ENCODE peak calls at places on chromosomes 1 and 21, in seven cellular contexts. J is Panc1, I is brain microvascular endothelial cell, A is fibroblast of lung, T is ascending aorta, G is heart left ventricle, F is K562. O is an unnamed sample.

GRCh38 chr1:190029441-190029840 is 448.2 kb downstream of the BRINP3 start:
- DNase-seq in J (no peak), I (no peak), A (no peak), T (no peak), G (no peak), F (no peak), O (no peak)

GRCh38 chr1:10075732-10076131 is 43.0 kb downstream of the UBE4B start:
- DNase-seq in J (no peak), I (no peak), A (no peak), T (no peak), G (no peak), F (no peak), O (no peak)

GRCh38 chr1:215517441-215517891 is 49.6 kb upstream of the KCTD3 start:
- DNase-seq in J (no peak), I (peak), A (peak), T (no peak), G (no peak), F (no peak), O (no peak)

GRCh38 chr1:1593834-1594601 is 5.9 kb downstream of the FNDC10 start:
- DNase-seq in J (no peak), I (no peak), A (no peak), T (no peak), G (no peak), F (no peak), O (no peak)

GRCh38 chr1:119298687-119299086 is 69.9 kb upstream of the HAO2 start:
- DNase-seq in J (no peak), I (peak), A (peak), T (no peak), G (no peak), F (no peak), O (no peak)

GRCh38 chr1:203797948-203798347 is 2.5 kb downstream of the ZBED6 start:
- DNase-seq in J (no peak), I (no peak), A (no peak), T (no peak), G (no peak), F (peak), O (no peak)

GRCh38 chr1:109149874-109150601 is 36.1 kb downstream of the ELAPOR1 start:
- DNase-seq in J (no peak), I (no peak), A (no peak), T (no peak), G (no peak), F (no peak), O (no peak)

GRCh38 chr1:98316286-98316685 is 345.2 kb upstream of the SNX7 start:
- DNase-seq in J (no peak), I (peak), A (peak), T (no peak), G (no peak), F (no peak), O (no peak)

GRCh38 chr1:40930174-40930573 is 49.3 kb upstream of the CTPS1 start:
- DNase-seq in J (no peak), I (no peak), A (no peak), T (no peak), G (no peak), F (no peak), O (no peak)

GRCh38 chr1:223500560-223501425 is 107.6 kb downstream of the CCDC185 start:
- DNase-seq in J (no peak), I (peak), A (peak), T (peak), G (no peak), F (no peak), O (no peak)

GRCh38 chr1:41920658-41921057 is 1.9 kb upstream of the HIVEP3 start:
- DNase-seq in J (no peak), I (peak), A (peak), T (no peak), G (no peak), F (no peak), O (no peak)

GRCh38 chr1:172559811-172560210 is 26.9 kb downstream of the SUCO start:
- DNase-seq in J (no peak), I (no peak), A (no peak), T (no peak), G (no peak), F (no peak), O (no peak)

GRCh38 chr21:44485254-44485793 is 30.0 kb downstream of the LRRC3 start:
- DNase-seq in J (peak), I (no peak), A (peak), T (no peak), G (no peak), F (peak), O (peak)

GRCh38 chr1:243596441-243597183 is 253.4 kb downstream of the AKT3 start:
- DNase-seq in J (no peak), I (peak), A (peak), T (no peak), G (no peak), F (no peak), O (no peak)

GRCh38 chr1:192639607-192640368 is 3.8 kb downstream of the RGS13 start:
- DNase-seq in J (no peak), I (peak), A (no peak), T (no peak), G (no peak), F (no peak), O (no peak)

GRCh38 chr1:70353641-70354331 is 736 bp downstream of the ANKRD13C start:
- DNase-seq in J (no peak), I (peak), A (peak), T (no peak), G (no peak), F (peak), O (no peak)

GRCh38 chr1:203351037-203351625 is at the start of gene FMOD:
- DNase-seq in J (no peak), I (no peak), A (peak), T (no peak), G (no peak), F (peak), O (no peak)

GRCh38 chr1:39047374-39048229 is 21.5 kb downstream of the NDUFS5 start:
- DNase-seq in J (no peak), I (peak), A (peak), T (no peak), G (peak), F (peak), O (no peak)

GRCh38 chr1:6800728-6801127 is 15.5 kb downstream of the CAMTA1 start:
- DNase-seq in J (no peak), I (no peak), A (peak), T (no peak), G (no peak), F (no peak), O (no peak)

GRCh38 chr1:85404393-85404792 is 60.6 kb downstream of the DDAH1 start:
- DNase-seq in J (no peak), I (no peak), A (no peak), T (no peak), G (no peak), F (no peak), O (no peak)

GRCh38 chr1:169921080-169921479 is 27.4 kb upstream of the SCYL3 start:
- DNase-seq in J (no peak), I (no peak), A (no peak), T (no peak), G (no peak), F (no peak), O (no peak)

GRCh38 chr1:225691377-225691776 is 38.5 kb upstream of the ENAH start:
- DNase-seq in J (no peak), I (peak), A (no peak), T (no peak), G (no peak), F (no peak), O (no peak)

GRCh38 chr1:18962121-18962721 is 5.7 kb upstream of the IFFO2 start:
- DNase-seq in J (no peak), I (no peak), A (no peak), T (no peak), G (no peak), F (no peak), O (no peak)

GRCh38 chr1:116334015-116334547 is 39.0 kb upstream of the ATP1A1 start:
- DNase-seq in J (no peak), I (peak), A (peak), T (no peak), G (peak), F (no peak), O (no peak)

GRCh38 chr1:68217060-68217554 is 15.2 kb downstream of the WLS start:
- DNase-seq in J (no peak), I (no peak), A (no peak), T (no peak), G (no peak), F (no peak), O (no peak)

GRCh38 chr1:39632491-39633417 is 6.7 kb downstream of the HEYL start:
- DNase-seq in J (no peak), I (peak), A (peak), T (no peak), G (peak), F (peak), O (no peak)

GRCh38 chr1:211788626-211789025 is 41.9 kb downstream of the LPGAT1 start:
- DNase-seq in J (no peak), I (no peak), A (peak), T (no peak), G (no peak), F (no peak), O (no peak)

GRCh38 chr21:34835526-34835925 is 166.7 kb downstream of the CLIC6 start:
- DNase-seq in J (no peak), I (no peak), A (peak), T (no peak), G (no peak), F (no peak), O (no peak)

GRCh38 chr21:41226853-41227252 is 58.9 kb downstream of the BACE2 start:
- DNase-seq in J (no peak), I (no peak), A (no peak), T (no peak), G (no peak), F (no peak), O (no peak)
- H3K4me3 ChIP-seq in J (no peak), I (no peak), A (no peak), T (no peak), G (no peak), F (no peak), O (no peak)

GRCh38 chr1:15329481-15329815 is 80.2 kb upstream of the EFHD2 start:
- DNase-seq in J (no peak), I (no peak), A (no peak), T (no peak), G (no peak), F (no peak), O (no peak)
- H3K27ac ChIP-seq in J (no peak), I (no peak), A (no peak), T (no peak), G (peak), F (no peak), O (peak)

DNA sequence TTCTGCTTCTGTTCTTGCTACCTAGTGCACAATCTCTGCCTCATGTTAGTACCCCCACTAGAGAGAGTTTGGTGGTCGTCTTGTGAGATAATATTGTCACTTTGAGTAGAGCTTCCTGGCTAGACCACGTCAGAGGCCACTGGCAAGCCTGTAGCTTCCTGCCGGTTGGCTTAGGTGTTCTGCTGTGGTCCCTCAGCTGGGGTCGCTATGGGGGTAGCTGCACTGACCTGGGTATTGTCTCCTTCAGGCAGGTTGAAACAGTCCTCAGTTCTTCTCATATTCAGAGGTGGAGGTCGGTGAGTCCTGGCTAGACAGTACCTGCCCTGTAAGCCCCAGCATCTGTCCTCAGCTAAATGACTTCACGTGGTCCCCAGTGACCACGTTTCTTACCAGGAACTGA is 86.2 kb downstream of the C1orf94 start:
- DNase-seq in J (no peak), I (no peak), A (no peak), T (no peak), G (no peak), F (no peak), O (no peak)
- H3K4me3 ChIP-seq in J (no peak), I (no peak), A (no peak), T (no peak), G (no peak), F (no peak), O (no peak)

DNA sequence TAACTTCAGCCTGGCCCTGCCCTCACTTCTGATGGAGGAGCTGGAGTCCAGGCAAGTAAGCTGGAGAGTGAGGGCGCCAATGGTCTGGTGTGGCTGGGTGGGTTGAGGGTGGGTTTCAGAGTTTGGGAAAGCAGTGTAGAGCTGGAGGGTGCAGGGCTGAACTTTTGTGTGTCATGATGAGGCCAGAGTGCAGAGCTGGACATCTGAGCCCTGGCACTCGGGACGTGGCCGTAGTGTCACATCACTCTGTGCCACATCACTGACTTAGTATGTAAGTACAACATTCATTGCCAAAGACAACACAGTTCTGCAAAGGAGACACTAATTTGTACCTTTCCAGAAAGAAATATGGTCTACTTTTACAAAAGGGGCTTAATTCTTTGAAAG is 15.8 kb downstream of the SPATA46 start:
- DNase-seq in J (no peak), I (no peak), A (no peak), T (no peak), G (no peak), F (no peak), O (no peak)
- H3K27ac ChIP-seq in J (no peak), I (no peak), A (no peak), T (no peak), G (no peak), F (no peak), O (no peak)

GRCh38 chr1:14228677-14229076 is 369.8 kb upstream of the KAZN start:
- DNase-seq in J (no peak), I (no peak), A (no peak), T (no peak), G (no peak), F (no peak), O (no peak)
- H3K4me3 ChIP-seq in J (no peak), I (no peak), A (no peak), T (no peak), G (no peak), F (no peak), O (no peak)

DNA sequence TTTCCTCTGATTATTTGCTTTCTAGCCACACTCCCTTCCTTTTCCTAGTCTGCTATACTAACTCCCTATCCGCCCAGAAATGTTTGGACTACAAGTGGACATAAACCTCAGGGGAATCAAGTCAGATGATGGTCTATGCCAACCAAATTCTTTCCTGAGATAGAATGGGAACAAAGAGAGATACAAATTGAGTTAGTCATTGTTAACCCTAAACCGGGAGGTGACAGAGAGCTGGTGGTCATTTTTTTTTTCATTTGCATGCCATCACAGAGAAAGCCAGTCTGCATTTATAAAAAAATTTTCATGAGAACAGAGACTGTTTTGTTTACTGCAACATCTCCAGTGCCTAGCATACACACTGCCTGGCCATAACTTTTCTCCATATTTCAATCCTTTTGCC is 35.0 kb downstream of the MYSM1 start:
- DNase-seq in J (no peak), I (no peak), A (no peak), T (no peak), G (no peak), F (no peak), O (no peak)
- H3K27ac ChIP-seq in J (no peak), I (no peak), A (no peak), T (no peak), G (peak), F (no peak), O (no peak)

DNA sequence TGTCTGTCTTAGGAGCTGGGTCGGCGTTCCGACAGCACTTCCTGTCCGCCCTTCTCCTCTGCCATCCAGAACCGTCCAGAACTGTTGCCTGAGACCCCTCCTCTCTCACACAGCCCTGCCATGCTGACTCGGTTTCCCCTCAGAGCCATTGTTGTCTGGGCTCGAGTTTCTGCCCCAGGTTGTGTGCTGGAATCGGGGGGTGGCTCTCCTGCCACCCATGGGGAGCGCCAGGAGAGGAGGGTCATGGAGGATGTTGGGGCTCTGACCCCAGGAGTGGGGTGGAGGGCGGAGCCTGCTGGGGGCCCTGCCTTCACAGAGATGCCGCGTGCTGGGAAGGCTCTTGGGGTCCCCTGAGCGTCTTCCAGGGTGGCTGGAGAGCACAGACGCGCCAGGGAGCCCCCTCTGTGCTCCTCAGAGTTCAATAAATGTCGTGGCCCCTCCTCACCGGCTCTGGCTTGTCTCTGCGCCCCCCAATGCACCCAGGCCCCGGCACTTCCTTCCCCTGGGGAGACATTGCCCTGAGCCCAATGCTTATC is 39.5 kb upstream of the COL6A1 start:
- DNase-seq in J (no peak), I (no peak), A (no peak), T (no peak), G (peak), F (no peak), O (no peak)
- H3K4me3 ChIP-seq in J (no peak), I (no peak), A (no peak), T (no peak), G (no peak), F (no peak), O (no peak)

DNA sequence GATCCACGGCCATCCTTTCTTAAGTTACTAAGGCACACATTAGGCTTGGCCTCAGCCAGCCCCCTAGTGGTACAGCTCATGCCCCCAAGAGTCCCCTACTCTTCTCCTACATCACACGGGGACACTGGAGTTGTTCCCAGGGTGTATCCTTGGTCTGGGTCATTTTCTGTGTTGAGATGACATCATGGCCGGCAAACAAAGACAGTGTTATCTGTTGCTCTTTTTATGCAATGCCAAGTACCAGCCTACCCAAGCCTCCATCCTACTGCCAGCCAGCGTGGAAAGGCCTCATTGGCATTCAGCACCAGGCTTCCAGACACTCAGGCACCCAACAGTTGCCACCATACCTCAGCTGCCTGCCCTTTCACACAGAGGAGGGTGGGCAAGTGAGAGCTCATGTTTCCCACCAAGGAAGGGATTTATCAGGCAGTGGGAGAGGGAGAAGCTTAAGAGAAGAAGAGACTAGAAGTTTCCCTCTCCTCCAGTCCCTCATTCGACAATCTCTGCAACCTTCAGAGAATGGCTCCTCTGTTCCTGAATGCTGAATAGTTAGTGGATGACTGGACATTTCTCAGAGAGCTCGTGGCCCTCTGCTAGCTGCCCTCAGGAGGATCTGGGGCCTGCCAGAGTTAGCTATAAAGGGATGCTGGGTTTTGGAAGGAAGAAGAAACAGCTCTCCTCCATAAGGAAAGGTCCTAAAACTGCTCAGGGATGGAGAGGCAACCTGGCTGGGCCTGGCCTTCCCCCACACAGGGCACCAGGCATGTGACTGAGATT is 17.7 kb downstream of the CBR1 start:
- DNase-seq in J (no peak), I (no peak), A (no peak), T (no peak), G (no peak), F (no peak), O (no peak)
- H3K27ac ChIP-seq in J (no peak), I (no peak), A (no peak), T (no peak), G (no peak), F (no peak), O (no peak)

O was measured in CD8-positive, alpha-beta memory T cell.